ENCODE peak calls at places on chromosomes 4 and X, in seven cellular contexts. Q, L, C, N, K, B and G are unnamed samples.

GRCh38 chr4:175127314-175127713 is 209.2 kb downstream of the ADAM29 start:
- DNase-seq in Q (no peak), L (no peak), C (no peak), N (no peak), K (no peak), B (no peak), G (no peak)

GRCh38 chrX:136064661-136065043 is 79.4 kb downstream of the SLC9A6 start:
- DNase-seq in Q (no peak), L (no peak), C (no peak), N (no peak), K (no peak), B (no peak), G (no peak)

GRCh38 chrX:53511302-53511701 is 77.1 kb upstream of the HSD17B10 start:
- DNase-seq in Q (no peak), L (no peak), C (no peak), N (no peak), K (no peak), B (no peak), G (no peak)

GRCh38 chr4:900073-900472 is 32.0 kb downstream of the GAK start:
- DNase-seq in Q (no peak), L (no peak), C (no peak), N (no peak), K (no peak), B (no peak), G (no peak)

GRCh38 chrX:56726609-56727008 is 2.4 kb upstream of the NBDY start:
- DNase-seq in Q (no peak), L (no peak), C (no peak), N (no peak), K (no peak), B (no peak), G (peak; percentile 56)

GRCh38 chrX:55908685-55909212 is 191.2 kb downstream of the RRAGB start:
- DNase-seq in Q (no peak), L (peak; percentile 39), C (no peak), N (no peak), K (no peak), B (peak; percentile 72), G (peak; percentile 52)

GRCh38 chrX:3728454-3728853 is 15.0 kb upstream of the PRKX start:
- DNase-seq in Q (no peak), L (no peak), C (no peak), N (no peak), K (no peak), B (no peak), G (no peak)

GRCh38 chr4:38783109-38783460 is 295 bp upstream of the TLR10 start:
- DNase-seq in Q (no peak), L (no peak), C (no peak), N (no peak), K (no peak), B (no peak), G (no peak)

GRCh38 chr4:102405706-102406510 is 60.6 kb upstream of the SLC39A8 start:
- DNase-seq in Q (no peak), L (no peak), C (no peak), N (no peak), K (no peak), B (no peak), G (no peak)

GRCh38 chr4:71195932-71196331 is 142.9 kb upstream of the SLC4A4 start:
- DNase-seq in Q (no peak), L (no peak), C (no peak), N (no peak), K (no peak), B (no peak), G (no peak)

GRCh38 chrX:109485470-109486340 is 3.8 kb upstream of the GUCY2F start:
- DNase-seq in Q (peak; percentile 68), L (peak; percentile 63), C (peak; percentile 72), N (peak; percentile 65), K (peak; percentile 51), B (peak; percentile 83), G (peak; percentile 42)
- H3K27me3 ChIP-seq in Q (no peaks in the 10 kb centered on the region), L (no peaks in the 10 kb centered on the region), C (no peaks in the 10 kb centered on the region), N (no peaks in the 10 kb centered on the region), K (peaks cover 33% of the 10 kb centered on the region), B (no peaks in the 10 kb centered on the region), G (no peaks in the 10 kb centered on the region)

DNA sequence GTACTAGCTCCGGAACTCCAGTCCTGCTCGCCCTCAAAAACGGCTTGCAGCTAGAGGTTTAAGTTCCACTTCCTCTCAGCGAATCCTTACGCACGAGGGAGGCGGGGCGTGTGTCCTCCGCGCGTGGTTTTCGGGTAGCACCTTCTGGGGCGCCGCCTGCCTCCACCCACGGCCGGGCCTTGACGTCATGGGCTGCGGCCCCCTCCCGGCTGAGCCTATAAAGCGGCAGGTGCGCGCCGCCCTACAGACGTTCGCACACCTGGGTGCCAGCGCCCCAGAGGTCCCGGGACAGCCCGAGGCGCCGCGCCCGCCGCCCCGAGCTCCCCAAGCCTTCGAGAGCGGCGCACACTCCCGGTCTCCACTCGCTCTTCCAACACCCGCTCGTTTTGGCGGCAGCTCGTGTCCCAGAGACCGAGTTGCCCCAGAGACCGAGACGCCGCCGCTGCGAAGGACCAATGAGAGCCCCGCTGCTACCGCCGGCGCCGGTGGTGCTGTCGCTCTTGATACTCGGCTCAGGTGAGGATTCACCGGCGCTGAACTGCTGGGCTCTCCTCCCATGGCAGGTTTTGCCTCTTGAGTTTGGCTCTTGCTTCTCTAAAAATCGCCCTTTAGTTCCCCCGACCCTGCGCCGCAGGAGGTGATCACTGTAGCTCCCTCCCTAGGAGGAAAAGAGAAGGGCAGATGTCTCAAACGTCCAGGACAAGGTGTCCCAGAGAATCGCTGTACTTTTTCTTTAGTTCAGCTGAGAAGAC is at the start of gene AREG:
- DNase-seq in Q (peak; percentile 95), L (peak; percentile 94), C (peak; percentile 90), N (peak; percentile 71), K (peak; percentile 72), B (peak; percentile 98), G (peak; percentile 90)
- TF ChIP-seq POLR2A in Q (peak; percentile 82), L (peak; percentile 94), C (no peak), N (peak; percentile 84), K (peak; percentile 75), B (peak; percentile 80), G (peak; percentile 96)

GRCh38 chr4:5708829-5709680 is 696 bp upstream of the EVC2 start:
- DNase-seq in Q (peak; percentile 19), L (no peak), C (no peak), N (peak; percentile 18), K (no peak), B (no peak), G (no peak)

GRCh38 chr4:5705672-5706310 is 2.6 kb downstream of the EVC2 start:
- DNase-seq in Q (no peak), L (no peak), C (no peak), N (peak; percentile 21), K (no peak), B (no peak), G (no peak)

GRCh38 chr4:5708171-5708828 is at the start of gene EVC2:
- DNase-seq in Q (peak; percentile 65), L (peak; percentile 58), C (peak; percentile 60), N (peak; percentile 61), K (peak; percentile 66), B (no peak), G (peak; percentile 55)

GRCh38 chr4:5706486-5707290 is 1.7 kb downstream of the EVC2 start:
- DNase-seq in Q (peak; percentile 15), L (no peak), C (no peak), N (no peak), K (no peak), B (no peak), G (no peak)

DNA sequence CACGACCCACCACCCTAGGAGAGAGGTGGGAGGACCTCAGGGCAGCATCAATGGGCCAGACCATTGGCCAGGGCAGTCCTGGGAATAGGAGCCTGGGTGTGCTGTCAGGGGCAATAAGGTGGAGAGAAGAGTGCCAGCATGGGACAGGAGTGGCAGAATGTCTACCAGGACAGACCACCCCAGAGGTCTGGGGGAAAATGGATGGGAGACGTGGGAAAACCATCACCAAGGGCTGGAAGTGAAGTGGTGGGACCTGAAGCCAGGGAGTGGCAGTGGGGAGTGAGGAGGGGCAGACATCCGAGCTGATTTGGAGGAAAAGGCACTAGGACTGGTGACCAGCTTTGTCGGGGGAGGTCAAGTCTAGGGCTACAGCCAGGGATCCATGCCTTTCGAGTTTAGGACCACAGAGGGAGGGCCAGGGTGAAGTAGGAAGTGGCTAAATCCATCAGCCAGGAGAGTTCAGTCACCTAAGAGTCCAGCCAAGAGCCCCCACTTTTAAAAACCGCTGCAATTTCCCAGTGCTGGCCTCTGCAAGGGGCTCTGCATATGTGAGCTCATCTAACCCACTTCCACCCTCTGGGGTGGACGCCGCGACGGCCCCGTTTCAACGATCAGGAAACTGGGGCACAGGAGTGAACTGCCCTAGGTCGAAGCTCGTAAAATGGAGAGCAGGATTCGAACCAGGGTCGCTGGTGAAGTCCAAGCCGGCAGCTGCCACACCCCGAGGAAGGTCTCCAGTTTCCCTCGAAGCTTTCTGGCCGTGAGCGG is 809 bp downstream of the EVC2 start:
- DNase-seq in Q (peak; percentile 9), L (no peak), C (no peak), N (no peak), K (no peak), B (no peak), G (no peak)
- H3K4me3 ChIP-seq in Q (peak overlapping the region; percentile 76), L (peak overlapping the region; percentile 62), C (peak overlapping the region; percentile 76), N (peak overlapping the region; percentile 28), K (peak overlapping the region; percentile 69), B (peak overlapping the region; percentile 37), G (peak overlapping the region; percentile 53)

DNA sequence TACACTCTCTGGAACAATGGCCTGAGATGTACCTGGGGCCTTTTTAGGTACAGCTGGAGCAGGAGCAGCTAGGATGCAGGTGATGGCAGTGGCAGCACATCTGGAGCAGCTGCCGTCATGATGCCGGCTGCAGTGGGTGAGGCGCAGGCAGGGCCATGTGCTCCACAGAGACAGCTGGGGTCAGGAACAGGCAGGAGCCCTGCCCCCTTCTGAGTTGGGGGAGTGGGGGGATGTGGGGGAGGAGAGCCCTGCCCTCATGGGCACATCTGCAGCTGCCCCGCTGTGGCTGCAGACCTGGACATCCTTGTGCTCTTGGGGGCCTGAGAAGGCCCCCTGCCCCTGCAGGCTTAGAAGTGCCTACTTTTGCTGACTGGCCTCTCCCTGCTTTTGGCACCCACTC is 352.8 kb upstream of the PABPC5 start:
- DNase-seq in Q (no peak), L (no peak), C (no peak), N (no peak), K (no peak), B (no peak), G (no peak)
- H3K27me3 ChIP-seq in Q (no peaks in the 10 kb centered on the region), L (no peaks in the 10 kb centered on the region), C (no peaks in the 10 kb centered on the region), N (no peaks in the 10 kb centered on the region), K (peaks cover 19% of the 10 kb centered on the region), B (no peaks in the 10 kb centered on the region), G (no peaks in the 10 kb centered on the region)

DNA sequence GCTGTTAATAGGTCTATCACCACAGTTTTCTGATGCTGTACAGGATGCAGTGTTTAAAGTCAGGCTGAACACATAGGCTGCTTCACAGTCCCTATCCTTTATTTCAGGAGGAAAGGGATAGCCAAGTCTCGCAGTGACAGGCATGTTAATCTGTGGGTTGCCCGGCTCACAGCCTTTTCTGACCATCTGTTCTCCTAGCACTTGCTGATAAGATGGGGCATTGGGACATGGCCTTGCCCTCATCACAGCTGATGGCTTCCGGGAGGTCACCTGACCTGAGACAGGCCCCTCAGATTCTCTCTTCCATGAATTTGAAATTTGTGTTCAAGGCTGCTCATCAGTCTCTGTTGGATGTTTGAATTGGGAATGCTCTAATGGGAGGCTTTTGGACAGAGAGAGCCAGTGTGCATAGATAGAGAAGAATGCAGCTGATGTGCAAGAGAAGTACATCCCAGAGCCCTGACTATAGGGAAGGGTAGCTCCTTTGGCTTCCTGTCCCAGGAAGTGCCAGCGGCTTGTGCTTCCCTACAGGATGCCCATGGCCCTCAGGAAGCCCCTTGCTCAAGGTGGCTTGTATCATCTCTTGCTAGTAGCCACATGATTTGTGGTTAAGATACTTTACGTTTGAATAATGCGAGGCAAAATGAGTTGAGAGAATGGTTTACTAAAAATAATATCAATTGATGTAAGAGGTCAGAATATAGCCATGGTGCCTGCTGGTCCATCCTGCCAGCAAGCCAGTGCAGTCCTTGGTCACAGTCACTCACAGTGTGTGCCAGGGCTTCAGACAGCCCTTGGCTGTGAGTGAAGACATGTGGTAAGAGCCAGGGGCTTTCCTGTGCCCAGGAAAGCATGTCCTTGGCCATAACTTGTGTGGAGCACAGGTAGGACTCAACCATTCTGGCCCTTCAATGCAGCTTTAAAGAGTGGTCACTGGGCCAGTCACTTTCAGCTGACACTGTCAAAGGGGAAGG is 88.6 kb downstream of the TSPAN7 start:
- DNase-seq in Q (no peak), L (no peak), C (no peak), N (no peak), K (no peak), B (no peak), G (no peak)
- TF ChIP-seq POLR2A in Q (no peak), L (no peak), C (no peak), N (no peak), K (no peak), B (no peak), G (no peak)